ENCODE peak calls at places on chromosomes 1 and 21, in four cellular contexts. M is mesothelial cell of epicardium; V is putamen; N is stimulated activated CD4-positive, alpha-beta T cell treated with anti-CD3 and anti-CD28 coated beads, Interleukin-12 subunit alpha, Interleukin-12 subunit beta, amount 100 ng/mL, for 48 hours. Z is an unnamed sample.

GRCh38 chr1:21564521-21565095 is 55.4 kb downstream of the ALPL start:
- DNase-seq in M (no peak), V (no peak), N (no peak), Z (no peak)

GRCh38 chr1:65393928-65394327 is 26.5 kb upstream of the LEPR start:
- DNase-seq in M (no peak), V (no peak), N (no peak), Z (no peak)

GRCh38 chr21:39097981-39098380 is 85.3 kb downstream of the PSMG1 start:
- DNase-seq in M (no peak), V (no peak), N (no peak), Z (no peak)

GRCh38 chr21:43950936-43951335 is 61.2 kb upstream of the TRAPPC10 start:
- DNase-seq in M (no peak), V (no peak), N (no peak), Z (no peak)

GRCh38 chr1:171784779-171785178 is 3.3 kb downstream of the METTL13 start:
- DNase-seq in M (no peak), V (no peak), N (no peak), Z (no peak)

GRCh38 chr21:38852708-38853107 is 47.0 kb downstream of the ETS2 start:
- DNase-seq in M (no peak), V (no peak), N (no peak), Z (no peak)

GRCh38 chr1:181113061-181113695 is 24.7 kb downstream of the IER5 start:
- DNase-seq in M (no peak), V (no peak), N (no peak), Z (no peak)

GRCh38 chr1:211035821-211036380 is 98.0 kb downstream of the KCNH1 start:
- DNase-seq in M (no peak), V (no peak), N (no peak), Z (no peak)

GRCh38 chr1:27391511-27392095 is 819 bp upstream of the GPR3 start:
- DNase-seq in M (no peak), V (peak), N (no peak), Z (no peak)

GRCh38 chr1:183859865-183860264 is 54.9 kb downstream of the RGL1 start:
- DNase-seq in M (no peak), V (no peak), N (no peak), Z (no peak)

GRCh38 chr1:231369282-231369681 is 31.2 kb downstream of the SPRTN start:
- DNase-seq in M (no peak), V (peak), N (no peak), Z (no peak)

GRCh38 chr1:45753248-45754037 is 3.0 kb upstream of the IPP start:
- DNase-seq in M (no peak), V (no peak), N (no peak), Z (no peak)

GRCh38 chr1:110203021-110203661 is 7.0 kb upstream of the KCNC4 start:
- DNase-seq in M (peak), V (peak), N (peak), Z (no peak)

GRCh38 chr1:151060241-151061011 is at the start of gene MLLT11:
- DNase-seq in M (peak), V (peak), N (no peak), Z (no peak)

GRCh38 chr1:53553734-53554509 is 94.7 kb downstream of the DMRTB1 start:
- DNase-seq in M (no peak), V (no peak), N (no peak), Z (no peak)

GRCh38 chr21:34166468-34166867 is 93.1 kb downstream of the MRPS6 start:
- DNase-seq in M (no peak), V (no peak), N (no peak), Z (no peak)

GRCh38 chr1:107559881-107560280 is 405.1 kb downstream of the VAV3 start:
- DNase-seq in M (no peak), V (no peak), N (no peak), Z (no peak)

GRCh38 chr1:197915217-197915616 is 2.0 kb upstream of the LHX9 start:
- DNase-seq in M (no peak), V (no peak), N (no peak), Z (no peak)

GRCh38 chr21:35398366-35398982 is 349.4 kb upstream of the RUNX1 start:
- DNase-seq in M (no peak), V (no peak), N (no peak), Z (no peak)

GRCh38 chr1:96236156-96236739 is 485.3 kb upstream of the PTBP2 start:
- DNase-seq in M (no peak), V (peak), N (no peak), Z (no peak)

GRCh38 chr1:88708011-88708410 is 23.9 kb downstream of the PKN2 start:
- DNase-seq in M (no peak), V (no peak), N (no peak), Z (no peak)

GRCh38 chr1:6599141-6599975 is 3.3 kb downstream of the KLHL21 start:
- DNase-seq in M (no peak), V (no peak), N (no peak), Z (no peak)

GRCh38 chr1:114468710-114469468 is 42.1 kb downstream of the TRIM33 start:
- DNase-seq in M (no peak), V (no peak), N (no peak), Z (no peak)

GRCh38 chr1:39840507-39840906 is 42.8 kb downstream of the TRIT1 start:
- DNase-seq in M (no peak), V (no peak), N (no peak), Z (no peak)

GRCh38 chr1:167510244-167510643 is 8.1 kb downstream of the CD247 start:
- DNase-seq in M (no peak), V (no peak), N (no peak), Z (no peak)

GRCh38 chr1:12203216-12204007 is 26.4 kb upstream of the VPS13D start:
- DNase-seq in M (no peak), V (no peak), N (no peak), Z (no peak)

GRCh38 chr1:30868833-30869435 is 39.6 kb downstream of the SDC3 start:
- DNase-seq in M (no peak), V (no peak), N (peak), Z (no peak)

GRCh38 chr1:227949341-227949921 is 1.7 kb upstream of the WNT9A start:
- DNase-seq in M (peak), V (no peak), N (no peak), Z (no peak)

Z was measured in AG09309.